ENCODE peak calls at places on chromosomes 12 and 14, in seven cellular contexts. L, Y, V, A, R, K and G are unnamed samples.

GRCh38 chr12:125538800-125539199 is 473.6 kb downstream of the AACS start:
- DNase-seq in A (no peak), K (no peak), R (no peak), L (no peak), Y (no peak), V (no peak), G (no peak)

GRCh38 chr14:92108345-92109254 is 2.2 kb upstream of the ATXN3 start:
- DNase-seq in Y (no peak), L (no peak), K (no peak), V (no peak), A (peak), R (no peak), G (no peak)

GRCh38 chr14:34059925-34060746 is 109.3 kb upstream of the EGLN3 start:
- DNase-seq in V (peak), K (peak), A (peak), L (peak), Y (peak), R (peak), G (peak)

GRCh38 chr12:11689591-11690158 is 40.2 kb downstream of the ETV6 start:
- DNase-seq in K (no peak), R (no peak), V (no peak), Y (no peak), A (no peak), L (no peak), G (no peak)

GRCh38 chr12:109329710-109330109 is 18.0 kb upstream of the MYO1H start:
- DNase-seq in L (no peak), V (no peak), Y (no peak), R (no peak), A (no peak), K (no peak), G (no peak)

GRCh38 chr12:21751517-21751916 is 23.0 kb downstream of the KCNJ8 start:
- DNase-seq in L (peak), R (no peak), K (peak), V (no peak), A (no peak), Y (no peak), G (no peak)

GRCh38 chr12:130803707-130804106 is 35.3 kb downstream of the STX2 start:
- DNase-seq in V (no peak), Y (no peak), L (peak), A (no peak), K (peak), R (no peak), G (no peak)

GRCh38 chr12:95217377-95218163 is at the start of the genes FGD6 and VEZT:
- DNase-seq in R (peak), K (peak), A (peak), L (peak), Y (peak), V (peak), G (peak)

GRCh38 chr14:100526632-100527031 is 60.6 kb downstream of the BEGAIN start:
- DNase-seq in K (no peak), Y (no peak), V (no peak), A (no peak), L (no peak), R (no peak), G (no peak)

GRCh38 chr14:24861083-24861630 is 188.8 kb downstream of the STXBP6 start:
- DNase-seq in Y (no peak), V (no peak), L (peak), K (peak), R (no peak), A (no peak), G (peak)
- H3K27ac ChIP-seq in Y (no peak), V (no peak), L (peak), K (no peak), R (no peak), A (no peak), G (no peak)

DNA sequence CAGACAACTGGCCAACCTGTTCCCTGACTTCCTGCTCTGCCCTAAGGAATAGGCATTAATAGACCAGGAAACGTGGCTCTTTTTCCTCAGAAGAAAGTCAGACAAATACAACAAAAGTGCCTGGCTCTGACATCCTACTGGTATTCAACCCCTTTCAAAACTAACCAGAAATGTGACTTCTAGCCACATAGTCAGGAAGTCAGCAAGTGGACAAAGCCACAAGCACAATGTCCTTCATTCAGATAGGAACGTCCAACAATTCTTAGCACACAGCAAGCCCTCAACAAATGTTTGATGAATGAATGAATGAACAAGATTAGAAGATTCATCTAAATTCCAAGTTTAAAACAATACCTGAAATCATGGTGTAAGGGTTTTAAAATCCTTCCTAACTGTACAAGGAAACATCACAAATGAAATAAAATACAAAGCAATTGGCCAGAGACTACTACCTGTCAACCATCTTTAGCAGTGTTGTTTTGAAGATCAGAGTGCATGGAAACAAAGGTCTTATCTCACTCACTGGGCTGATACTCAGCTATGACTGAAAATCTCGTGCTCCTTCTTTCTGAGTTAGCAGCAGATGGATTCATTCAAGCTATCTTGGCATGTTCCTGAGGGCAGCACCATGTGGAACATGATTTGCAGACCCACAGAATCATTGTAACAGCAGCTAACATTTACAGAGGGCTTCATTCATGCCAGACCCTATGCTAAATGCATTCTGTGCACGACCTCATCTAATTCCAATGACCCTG is 16.5 kb downstream of the APPL2 start:
- DNase-seq in K (no peak), V (no peak), Y (no peak), R (no peak), A (no peak), L (no peak), G (no peak)
- H3K27ac ChIP-seq in K (no peak), V (no peak), Y (no peak), R (no peak), A (no peak), L (no peak), G (no peak)

DNA sequence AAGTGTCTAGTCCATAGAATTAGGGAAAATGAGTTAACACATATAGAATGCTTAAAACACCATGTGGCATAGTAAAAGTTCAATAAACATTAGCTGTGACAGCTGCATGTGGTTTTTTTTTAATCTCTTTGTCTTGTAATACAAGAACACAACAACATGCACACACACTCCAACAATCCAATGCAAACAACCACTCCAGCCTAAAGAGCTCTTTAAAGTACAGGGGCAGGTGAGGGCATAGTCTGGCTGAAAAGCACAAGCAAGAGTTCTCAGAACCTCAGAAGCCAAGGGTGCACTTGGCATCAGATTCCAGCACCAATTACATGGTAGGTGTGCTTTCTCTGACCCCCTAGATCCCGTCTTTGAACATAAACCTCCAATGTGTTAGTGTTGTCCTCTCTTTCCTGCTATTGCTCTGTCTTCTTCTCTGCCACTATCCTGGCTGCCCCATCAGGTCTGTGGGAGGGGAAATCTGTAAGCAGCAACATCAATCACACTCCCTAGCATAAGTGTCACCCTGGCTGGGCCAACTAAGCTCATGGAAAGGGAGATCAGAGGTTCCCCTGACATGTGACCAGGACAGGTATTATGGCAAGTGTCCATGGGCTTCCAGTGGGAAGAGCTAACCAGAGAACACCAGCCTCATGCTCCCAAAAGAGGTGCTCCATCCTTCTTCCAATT is 91.0 kb downstream of the SLC8A3 start:
- DNase-seq in A (no peak), Y (no peak), V (no peak), L (no peak), K (no peak), R (no peak), G (no peak)
- H3K27ac ChIP-seq in A (no peak), Y (no peak), V (no peak), L (no peak), K (no peak), R (no peak), G (no peak)

GRCh38 chr12:92505373-92506340 is 197.1 kb upstream of the PLEKHG7 start:
- DNase-seq in Y (peak), R (peak), L (peak), A (peak), V (peak), K (peak), G (no peak)

GRCh38 chr12:92506891-92507290 is 195.9 kb upstream of the PLEKHG7 start:
- DNase-seq in A (no peak), Y (no peak), R (no peak), K (no peak), V (no peak), L (no peak), G (peak)

GRCh38 chr12:92509156-92509758 is 193.5 kb upstream of the PLEKHG7 start:
- DNase-seq in Y (no peak), A (no peak), R (no peak), V (no peak), K (peak), L (no peak), G (peak)

GRCh38 chr12:92503977-92504966 is 198.5 kb upstream of the PLEKHG7 start:
- DNase-seq in R (no peak), L (no peak), A (peak), Y (peak), V (no peak), K (no peak), G (no peak)

GRCh38 chr12:92506460-92506859 is 196.3 kb upstream of the PLEKHG7 start:
- DNase-seq in L (no peak), A (no peak), V (no peak), R (no peak), Y (no peak), K (no peak), G (peak)
- H3K27ac ChIP-seq in L (no peak), A (no peak), V (peak), R (peak), Y (no peak), K (no peak), G (peak)

GRCh38 chr14:23398348-23398747 is 9.7 kb downstream of the MYH6 start:
- DNase-seq in L (no peak), V (no peak), R (no peak), A (no peak), K (no peak), Y (no peak), G (no peak)

GRCh38 chr14:23399591-23399990 is 8.5 kb downstream of the MYH6 start:
- DNase-seq in R (no peak), Y (no peak), A (no peak), K (no peak), L (no peak), V (no peak), G (no peak)

GRCh38 chr14:23399136-23399535 is 8.9 kb downstream of the MYH6 start:
- DNase-seq in K (no peak), V (no peak), Y (no peak), A (no peak), L (no peak), R (no peak), G (no peak)

GRCh38 chr14:23396126-23396525 is 11.9 kb downstream of the MYH6 start:
- DNase-seq in R (no peak), A (no peak), L (no peak), V (no peak), Y (no peak), K (no peak), G (no peak)

DNA sequence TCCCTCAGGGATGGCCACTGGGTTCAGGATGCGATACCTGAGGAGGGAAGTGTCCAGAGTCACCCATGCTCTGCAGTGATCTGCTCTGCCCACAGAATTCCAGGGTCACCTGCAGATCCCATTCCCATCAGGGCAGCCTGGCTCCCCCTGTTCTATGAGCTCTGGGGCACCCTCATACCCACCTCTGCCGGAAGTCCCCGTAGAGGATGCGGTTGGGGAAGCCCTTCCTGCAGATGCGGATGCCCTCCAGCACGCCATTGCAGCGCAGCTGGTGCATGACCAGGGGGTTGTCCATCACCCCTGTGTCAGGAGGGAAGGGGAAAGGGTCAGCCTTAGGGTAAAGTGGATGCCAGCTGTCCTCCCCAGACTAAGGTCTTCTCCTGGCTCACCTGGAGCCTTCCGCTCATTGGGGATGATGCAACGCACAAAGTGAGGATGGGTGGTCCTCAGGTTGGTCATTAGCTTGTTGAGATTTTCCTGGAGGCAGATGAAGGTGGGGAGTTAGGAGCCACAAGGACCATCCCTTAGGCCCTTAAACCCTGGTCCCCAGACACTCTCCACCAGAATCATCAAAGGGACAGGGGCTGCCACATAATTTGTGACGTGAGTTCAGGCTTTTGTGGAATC is 11.2 kb downstream of the MYH6 start:
- DNase-seq in K (no peak), Y (no peak), R (no peak), V (no peak), A (no peak), L (no peak), G (no peak)
- H3K27ac ChIP-seq in K (no peak), Y (no peak), R (no peak), V (no peak), A (no peak), L (no peak), G (no peak)

GRCh38 chr14:55556929-55557623 is 22.9 kb upstream of the KTN1 start:
- DNase-seq in V (no peak), L (peak), A (peak), K (peak), Y (peak), R (no peak), G (peak)

GRCh38 chr14:55562135-55562534 is 17.9 kb upstream of the KTN1 start:
- DNase-seq in Y (no peak), A (no peak), R (no peak), L (no peak), K (no peak), V (no peak), G (no peak)
- H3K27ac ChIP-seq in Y (no peak), A (no peak), R (no peak), L (no peak), K (no peak), V (no peak), G (no peak)